ENCODE peak calls at places on chromosomes 7 and 10, in six cellular contexts. Q is CD8-positive, alpha-beta T cell; Z is uterus; E is astrocyte; V is BE2C; T is PC-3. R is an unnamed sample.

GRCh38 chr7:105118612-105119600 is 104.9 kb downstream of the KMT2E start:
- DNase-seq in Q (no peak), Z (no peak), E (no peak), V (no peak), T (no peak), R (no peak)

GRCh38 chr7:123341102-123341501 is 141.3 kb upstream of the SLC13A1 start:
- DNase-seq in Q (no peak), Z (no peak), E (no peak), V (no peak), T (no peak), R (no peak)

GRCh38 chr7:137606061-137606674 is 240.6 kb downstream of the DGKI start:
- DNase-seq in Q (no peak), Z (no peak), E (peak; percentile 33), V (no peak), T (peak; percentile 80), R (peak; percentile 41)

GRCh38 chr7:2008101-2008935 is 224.4 kb downstream of the MAD1L1 start:
- DNase-seq in Q (no peak), Z (no peak), E (no peak), V (peak; percentile 49), T (no peak), R (no peak)

GRCh38 chr7:111439977-111440376 is 122.3 kb downstream of the IMMP2L start:
- DNase-seq in Q (no peak), Z (no peak), E (peak; percentile 7), V (no peak), T (no peak), R (no peak)

GRCh38 chr10:59135275-59135674 is 41.2 kb upstream of the PHYHIPL start:
- DNase-seq in Q (no peak), Z (no peak), E (no peak), V (peak; percentile 18), T (no peak), R (no peak)

GRCh38 chr7:12434012-12434642 is 30.5 kb upstream of the VWDE start:
- DNase-seq in Q (no peak), Z (no peak), E (no peak), V (no peak), T (peak; percentile 37), R (no peak)

GRCh38 chr10:34650156-34650555 is 164.9 kb downstream of the PARD3 start:
- DNase-seq in Q (no peak), Z (no peak), E (peak; percentile 8), V (no peak), T (no peak), R (no peak)

GRCh38 chr7:129970816-129971215 is 18.1 kb upstream of the UBE2H start:
- DNase-seq in Q (no peak), Z (no peak), E (no peak), V (no peak), T (peak; percentile 75), R (no peak)

GRCh38 chr10:12719365-12719764 is 282.1 kb downstream of the CCDC3 start:
- DNase-seq in Q (no peak), Z (no peak), E (no peak), V (no peak), T (peak; percentile 55), R (no peak)

GRCh38 chr10:132389631-132390454 is 7.2 kb upstream of the PWWP2B start:
- DNase-seq in Q (no peak), Z (peak; percentile 27), E (no peak), V (no peak), T (no peak), R (no peak)

GRCh38 chr7:2601065-2601464 is 30.7 kb upstream of the TTYH3 start:
- DNase-seq in Q (no peak), Z (no peak), E (no peak), V (no peak), T (no peak), R (no peak)

GRCh38 chr7:74173074-74173473 is 1.1 kb upstream of the EIF4H start:
- DNase-seq in Q (no peak), Z (no peak), E (no peak), V (peak; percentile 23), T (no peak), R (no peak)

GRCh38 chr10:28754930-28755718 is 77.8 kb downstream of the BAMBI start:
- DNase-seq in Q (no peak), Z (no peak), E (peak; percentile 4), V (no peak), T (no peak), R (no peak)

GRCh38 chr7:50584793-50585399 is 19.7 kb upstream of the DDC start:
- DNase-seq in Q (no peak), Z (no peak), E (no peak), V (no peak), T (peak; percentile 87), R (no peak)

GRCh38 chr10:99983280-99983988 is 26.3 kb downstream of the DNMBP start:
- DNase-seq in Q (no peak), Z (peak; percentile 62), E (peak; percentile 44), V (peak; percentile 52), T (no peak), R (no peak)

GRCh38 chr10:33134011-33134751 is 176.2 kb upstream of the ITGB1 start:
- DNase-seq in Q (no peak), Z (peak; percentile 40), E (peak; percentile 98), V (peak; percentile 16), T (peak; percentile 100), R (peak; percentile 95)

GRCh38 chr7:21939136-21939857 is 6.4 kb downstream of the CDCA7L start:
- DNase-seq in Q (no peak), Z (no peak), E (peak; percentile 60), V (no peak), T (peak; percentile 35), R (peak; percentile 30)

DNA sequence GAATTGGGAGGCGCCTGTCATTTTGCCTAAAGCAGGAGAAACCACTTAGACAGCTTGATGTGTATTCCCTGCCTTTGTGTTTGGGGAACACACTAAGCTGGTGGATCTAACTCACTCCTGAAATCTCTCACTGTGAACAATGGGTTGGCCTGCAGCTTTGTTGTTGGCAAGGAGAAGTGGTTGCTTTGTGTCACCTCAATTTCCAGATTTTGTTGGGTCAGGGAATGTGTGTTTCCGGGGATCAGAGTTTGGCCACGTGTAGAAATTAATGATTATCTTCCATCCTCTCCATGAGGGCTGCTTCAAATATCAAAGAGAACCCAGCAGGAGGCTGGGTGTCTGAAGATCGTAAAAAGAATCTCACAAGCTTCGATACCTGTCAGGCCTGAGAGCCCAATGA is 27.8 kb downstream of the A1CF start:
- DNase-seq in Q (no peak), Z (no peak), E (no peak), V (no peak), T (no peak), R (no peak)
- H3K9me3 ChIP-seq in Q (no peaks in the 10 kb centered on the region), Z (no peaks in the 10 kb centered on the region), E (no peaks in the 10 kb centered on the region), V (no peaks in the 10 kb centered on the region), T (no peaks in the 10 kb centered on the region), R (no peaks in the 10 kb centered on the region)

DNA sequence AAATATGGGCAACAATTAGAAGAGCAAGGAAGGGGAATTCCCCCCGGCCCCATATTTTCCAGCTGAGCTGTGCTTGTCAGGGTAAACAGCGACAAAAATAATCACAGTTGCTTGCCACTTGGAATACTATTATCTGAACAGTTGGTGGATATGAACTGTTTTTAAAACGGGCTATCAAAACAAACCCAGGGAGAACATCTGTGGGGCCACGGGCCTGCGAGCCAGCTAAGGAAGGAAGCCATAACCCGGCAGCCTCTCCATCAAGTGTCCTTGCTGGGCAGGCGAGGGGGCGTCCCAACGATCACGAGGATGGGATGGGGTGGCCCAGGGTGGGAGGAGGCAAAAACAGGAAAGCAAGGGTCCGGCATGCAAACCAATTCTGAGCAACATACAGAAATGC is 228.4 kb downstream of the ARHGAP12 start:
- DNase-seq in Q (no peak), Z (no peak), E (no peak), V (no peak), T (no peak), R (no peak)
- H3K4me1 ChIP-seq in Q (no peaks in the 10 kb centered on the region), Z (peaks cover 12% of the 10 kb centered on the region), E (peaks cover 29% of the 10 kb centered on the region), V (no peaks in the 10 kb centered on the region), T (no peaks in the 10 kb centered on the region), R (no peaks in the 10 kb centered on the region)

GRCh38 chr7:158561659-158562058 is 26.0 kb downstream of the PTPRN2 start:
- DNase-seq in Q (no peak), Z (no peak), E (no peak), V (no peak), T (no peak), R (no peak)
- H3K9me3 ChIP-seq in Q (no peaks in the 10 kb centered on the region), Z (no peaks in the 10 kb centered on the region), E (peaks cover 3% of the 10 kb centered on the region), V (no peaks in the 10 kb centered on the region), T (no peaks in the 10 kb centered on the region), R (no peaks in the 10 kb centered on the region)

DNA sequence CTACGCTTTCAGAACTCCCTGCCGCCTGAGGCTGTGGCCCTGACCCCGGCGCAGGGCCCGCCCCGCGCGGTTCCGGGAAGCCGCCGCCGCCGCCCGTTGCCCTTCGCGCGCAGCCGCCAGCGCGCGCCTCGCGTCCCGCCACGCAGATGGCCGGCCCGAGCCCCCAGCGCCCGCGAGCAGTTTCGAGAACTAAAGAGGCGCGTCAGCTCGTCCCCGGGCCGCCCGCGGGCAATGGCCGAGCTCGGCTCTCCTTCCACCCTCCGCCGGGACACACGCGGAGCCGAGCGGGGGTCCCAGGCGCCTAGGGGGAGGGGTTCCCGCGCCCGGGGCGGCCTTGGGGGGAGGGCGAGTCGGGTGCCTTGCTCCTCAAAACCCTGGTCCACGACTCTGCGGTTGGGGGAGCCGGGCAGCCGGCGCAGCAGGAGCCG is 1.8 kb downstream of the HNRNPF start:
- DNase-seq in Q (no peak), Z (peak; percentile 62), E (peak; percentile 22), V (peak; percentile 64), T (peak; percentile 51), R (no peak)
- H3K4me1 ChIP-seq in Q (peaks cover 45% of the 10 kb centered on the region), Z (peaks cover 6% of the 10 kb centered on the region), E (peaks cover 11% of the 10 kb centered on the region), V (no peaks in the 10 kb centered on the region), T (peaks cover 43% of the 10 kb centered on the region), R (peaks cover 26% of the 10 kb centered on the region)

GRCh38 chr7:155799514-155799913 is 12.7 kb downstream of the SHH start:
- DNase-seq in Q (no peak), Z (no peak), E (no peak), V (no peak), T (no peak), R (no peak)

GRCh38 chr7:155795951-155796350 is 16.3 kb downstream of the SHH start:
- DNase-seq in Q (no peak), Z (no peak), E (no peak), V (no peak), T (no peak), R (no peak)

GRCh38 chr7:155798673-155799439 is 13.4 kb downstream of the SHH start:
- DNase-seq in Q (no peak), Z (no peak), E (no peak), V (no peak), T (no peak), R (no peak)

GRCh38 chr7:155796381-155797261 is 15.6 kb downstream of the SHH start:
- DNase-seq in Q (peak; percentile 41), Z (peak; percentile 45), E (no peak), V (peak; percentile 71), T (peak; percentile 43), R (no peak)

DNA sequence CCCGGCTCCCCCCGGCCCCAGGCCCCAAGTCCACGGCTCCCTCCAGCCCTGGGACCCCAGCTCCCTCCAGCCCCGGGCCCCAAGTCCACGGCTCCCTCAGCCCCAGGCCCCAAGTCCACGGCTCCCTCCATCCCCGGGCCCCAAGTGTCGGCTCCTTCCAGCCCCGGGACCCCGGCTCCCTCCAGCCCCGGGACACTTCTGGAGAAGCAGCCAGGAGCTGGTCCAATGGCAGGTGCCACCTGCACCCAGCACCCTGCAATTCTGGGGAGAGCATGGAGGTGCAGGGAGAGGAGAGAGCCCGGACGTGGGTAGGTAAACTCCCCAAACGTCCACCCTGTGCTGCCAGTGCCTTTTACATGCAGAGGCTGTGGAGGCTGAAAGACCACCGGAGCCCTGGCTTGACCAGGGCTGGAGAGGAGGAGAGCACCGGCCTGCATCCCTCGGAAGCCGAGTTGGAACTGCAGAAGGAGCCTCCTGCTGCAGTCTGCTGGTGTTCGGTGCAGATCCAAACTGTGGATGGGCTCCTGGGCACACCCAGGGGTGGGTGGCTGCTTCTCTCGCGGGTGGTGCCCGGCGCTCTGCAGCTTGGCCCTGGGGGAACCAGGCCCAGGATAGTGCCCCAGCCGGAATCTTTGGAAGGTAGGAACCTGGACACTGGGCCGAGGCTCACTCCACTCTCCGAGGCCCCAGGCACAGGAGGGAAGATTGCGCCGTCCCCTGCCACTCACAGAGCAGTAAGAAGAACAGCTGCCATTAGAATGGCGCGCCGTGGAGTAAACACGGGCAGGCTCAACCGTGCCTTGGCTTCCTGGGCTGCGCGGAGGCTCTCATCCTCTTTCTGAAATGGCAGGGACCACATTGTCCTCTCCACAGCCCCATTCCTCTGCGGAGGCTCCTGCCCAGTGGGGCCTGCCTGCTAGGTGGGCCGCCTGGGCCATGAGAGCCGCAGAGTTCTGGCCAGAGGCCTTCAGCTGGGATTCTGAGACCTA is 14.7 kb downstream of the SHH start:
- DNase-seq in Q (no peak), Z (no peak), E (no peak), V (no peak), T (no peak), R (no peak)
- H3K9me3 ChIP-seq in Q (no peaks in the 10 kb centered on the region), Z (no peaks in the 10 kb centered on the region), E (peaks cover 4% of the 10 kb centered on the region), V (no peaks in the 10 kb centered on the region), T (no peaks in the 10 kb centered on the region), R (no peaks in the 10 kb centered on the region)

R was measured in Panc1.